ENCODE peak calls at places on chromosome X, in four cellular contexts. One of them, this sample, is unnamed.

GRCh38 chrX:71301195-71301924 is at the start of gene ITGB1BP2:
- DNase-seq in non-pigmented ciliary epithelial cell: no peak
- DNase-seq in LNCaP clone FGC: no peak
- DNase-seq in hepatocyte: peak
- DNase-seq in this sample: no peak

GRCh38 chrX:132257116-132257515 is 37.9 kb upstream of the RAP2C start:
- DNase-seq in non-pigmented ciliary epithelial cell: no peak
- DNase-seq in LNCaP clone FGC: no peak
- DNase-seq in hepatocyte: no peak
- DNase-seq in this sample: no peak

GRCh38 chrX:55450259-55450658 is 1.7 kb upstream of the MAGEH1 start:
- DNase-seq in non-pigmented ciliary epithelial cell: no peak
- DNase-seq in LNCaP clone FGC: peak
- DNase-seq in hepatocyte: peak
- DNase-seq in this sample: no peak

GRCh38 chrX:39772057-39772832 is 325.5 kb downstream of the BCOR start:
- DNase-seq in non-pigmented ciliary epithelial cell: no peak
- DNase-seq in LNCaP clone FGC: no peak
- DNase-seq in hepatocyte: peak
- DNase-seq in this sample: no peak

GRCh38 chrX:103503853-103504207 is 15.5 kb downstream of the RAB40A start:
- DNase-seq in non-pigmented ciliary epithelial cell: no peak
- DNase-seq in LNCaP clone FGC: no peak
- DNase-seq in hepatocyte: no peak
- DNase-seq in this sample: no peak

GRCh38 chrX:108734426-108734825 is 1.9 kb downstream of the IRS4 start:
- DNase-seq in non-pigmented ciliary epithelial cell: no peak
- DNase-seq in LNCaP clone FGC: no peak
- DNase-seq in hepatocyte: no peak
- DNase-seq in this sample: no peak

GRCh38 chrX:10990418-10990817 is 120.7 kb upstream of the HCCS start:
- DNase-seq in non-pigmented ciliary epithelial cell: no peak
- DNase-seq in LNCaP clone FGC: no peak
- DNase-seq in hepatocyte: no peak
- DNase-seq in this sample: no peak

GRCh38 chrX:31546130-31546529 is 474.3 kb upstream of the FTHL17 start:
- DNase-seq in non-pigmented ciliary epithelial cell: peak
- DNase-seq in LNCaP clone FGC: no peak
- DNase-seq in hepatocyte: no peak
- DNase-seq in this sample: no peak

GRCh38 chrX:14029425-14030247 is at the start of gene GEMIN8:
- DNase-seq in non-pigmented ciliary epithelial cell: no peak
- DNase-seq in LNCaP clone FGC: peak
- DNase-seq in hepatocyte: peak
- DNase-seq in this sample: peak

GRCh38 chrX:50838820-50839600 is 25.0 kb upstream of the SHROOM4 start:
- DNase-seq in non-pigmented ciliary epithelial cell: no peak
- DNase-seq in LNCaP clone FGC: no peak
- DNase-seq in hepatocyte: no peak
- DNase-seq in this sample: no peak

GRCh38 chrX:107766470-107767140 is 9.0 kb downstream of the TSC22D3 start:
- DNase-seq in non-pigmented ciliary epithelial cell: no peak
- DNase-seq in LNCaP clone FGC: no peak
- DNase-seq in hepatocyte: peak
- DNase-seq in this sample: no peak

GRCh38 chrX:140141444-140142029 is 176.2 kb upstream of the CXorf66 start:
- DNase-seq in non-pigmented ciliary epithelial cell: no peak
- DNase-seq in LNCaP clone FGC: peak
- DNase-seq in hepatocyte: peak
- DNase-seq in this sample: no peak

GRCh38 chrX:19750028-19750786 is 137.2 kb downstream of the SH3KBP1 start:
- DNase-seq in non-pigmented ciliary epithelial cell: no peak
- DNase-seq in LNCaP clone FGC: no peak
- DNase-seq in hepatocyte: no peak
- DNase-seq in this sample: no peak

GRCh38 chrX:39836802-39837420 is 260.8 kb downstream of the BCOR start:
- DNase-seq in non-pigmented ciliary epithelial cell: no peak
- DNase-seq in LNCaP clone FGC: no peak
- DNase-seq in hepatocyte: no peak
- DNase-seq in this sample: no peak

GRCh38 chrX:103889216-103889615 is 57.2 kb upstream of the RAB9B start:
- DNase-seq in non-pigmented ciliary epithelial cell: no peak
- DNase-seq in LNCaP clone FGC: peak
- DNase-seq in hepatocyte: no peak
- DNase-seq in this sample: no peak

GRCh38 chrX:150446995-150447394 is 83.9 kb downstream of the MAMLD1 start:
- DNase-seq in non-pigmented ciliary epithelial cell: no peak
- DNase-seq in LNCaP clone FGC: no peak
- DNase-seq in hepatocyte: no peak
- DNase-seq in this sample: no peak

GRCh38 chrX:18871161-18871880 is 112.6 kb downstream of the PHKA2 start:
- DNase-seq in non-pigmented ciliary epithelial cell: no peak
- DNase-seq in LNCaP clone FGC: no peak
- DNase-seq in hepatocyte: no peak
- DNase-seq in this sample: no peak

GRCh38 chrX:54134269-54134668 is 48.8 kb downstream of the FAM120C start:
- DNase-seq in non-pigmented ciliary epithelial cell: no peak
- DNase-seq in LNCaP clone FGC: no peak
- DNase-seq in hepatocyte: no peak
- DNase-seq in this sample: no peak

GRCh38 chrX:110509778-110510510 is 151.3 kb downstream of the RTL9 start:
- DNase-seq in non-pigmented ciliary epithelial cell: no peak
- DNase-seq in LNCaP clone FGC: no peak
- DNase-seq in hepatocyte: no peak
- DNase-seq in this sample: no peak

GRCh38 chrX:40504801-40505605 is 75.8 kb upstream of the ATP6AP2 start:
- DNase-seq in non-pigmented ciliary epithelial cell: peak
- DNase-seq in LNCaP clone FGC: no peak
- DNase-seq in hepatocyte: no peak
- DNase-seq in this sample: no peak

GRCh38 chrX:72545990-72546389 is 26.7 kb downstream of the HDAC8 start:
- DNase-seq in non-pigmented ciliary epithelial cell: no peak
- DNase-seq in LNCaP clone FGC: no peak
- DNase-seq in hepatocyte: no peak
- DNase-seq in this sample: no peak

GRCh38 chrX:70592091-70592490 is 147.5 kb downstream of the DLG3 start:
- DNase-seq in non-pigmented ciliary epithelial cell: peak
- DNase-seq in LNCaP clone FGC: no peak
- DNase-seq in hepatocyte: peak
- DNase-seq in this sample: no peak

GRCh38 chrX:135435139-135435922 is 13.6 kb downstream of the SMIM10L2A start:
- DNase-seq in non-pigmented ciliary epithelial cell: no peak
- DNase-seq in LNCaP clone FGC: no peak
- DNase-seq in hepatocyte: no peak
- DNase-seq in this sample: no peak

GRCh38 chrX:14504960-14505538 is 24.3 kb upstream of the GLRA2 start:
- DNase-seq in non-pigmented ciliary epithelial cell: no peak
- DNase-seq in LNCaP clone FGC: no peak
- DNase-seq in hepatocyte: no peak
- DNase-seq in this sample: no peak

GRCh38 chrX:132294192-132294591 is 74.9 kb upstream of the RAP2C start:
- DNase-seq in non-pigmented ciliary epithelial cell: no peak
- DNase-seq in LNCaP clone FGC: no peak
- DNase-seq in hepatocyte: no peak
- DNase-seq in this sample: no peak

GRCh38 chrX:18899796-18900380 is 84.0 kb downstream of the PHKA2 start:
- DNase-seq in non-pigmented ciliary epithelial cell: no peak
- DNase-seq in LNCaP clone FGC: no peak
- DNase-seq in hepatocyte: peak
- DNase-seq in this sample: no peak

GRCh38 chrX:108199691-108200090 is 108.1 kb downstream of the ATG4A start:
- DNase-seq in non-pigmented ciliary epithelial cell: no peak
- DNase-seq in LNCaP clone FGC: peak
- DNase-seq in hepatocyte: peak
- DNase-seq in this sample: no peak

GRCh38 chrX:129323115-129323514 is 200.2 kb downstream of the SMARCA1 start:
- DNase-seq in non-pigmented ciliary epithelial cell: no peak
- DNase-seq in LNCaP clone FGC: no peak
- DNase-seq in hepatocyte: no peak
- DNase-seq in this sample: no peak

GRCh38 chrX:78199851-78200250 is 60.4 kb upstream of the TAF9B start:
- DNase-seq in non-pigmented ciliary epithelial cell: no peak
- DNase-seq in LNCaP clone FGC: no peak
- DNase-seq in hepatocyte: peak
- DNase-seq in this sample: no peak

GRCh38 chrX:107445146-107445545 is 4.3 kb upstream of the FRMPD3 start:
- DNase-seq in non-pigmented ciliary epithelial cell: no peak
- DNase-seq in LNCaP clone FGC: no peak
- DNase-seq in hepatocyte: no peak
- DNase-seq in this sample: no peak

GRCh38 chrX:22095306-22095705 is 63.2 kb downstream of the PHEX start:
- DNase-seq in non-pigmented ciliary epithelial cell: no peak
- DNase-seq in LNCaP clone FGC: no peak
- DNase-seq in hepatocyte: peak
- DNase-seq in this sample: no peak